ENCODE peak calls at places on chromosomes 13 and 19, in five cellular contexts. L is HCT116, F is breast epithelium, Z is spleen, U is stomach. R is an unnamed sample. For H3K27me3, the result is how much of the 10 kb centered on the place peaks cover.

GRCh38 chr19:18224525-18225354 is 1.5 kb downstream of the PDE4C start:
- DNase-seq in L (peak), F (peak), Z (peak), U (peak), R (peak)

GRCh38 chr13:95546919-95547318 is 5.6 kb upstream of the CLDN10 start:
- DNase-seq in L (no peak), F (no peak), Z (no peak), U (no peak), R (no peak)

GRCh38 chr13:101579291-101579802 is 126.9 kb downstream of the ITGBL1 start:
- DNase-seq in L (no peak), F (no peak), Z (no peak), U (no peak), R (no peak)

GRCh38 chr13:62246581-62246980 is 830.9 kb upstream of the PCDH20 start:
- DNase-seq in L (no peak), F (no peak), Z (no peak), U (no peak), R (no peak)

GRCh38 chr13:24254151-24254810 is 55.1 kb upstream of the C1QTNF9 start:
- DNase-seq in L (no peak), F (no peak), Z (no peak), U (no peak), R (no peak)

GRCh38 chr13:51249767-51250741 is 27.9 kb downstream of the FAM124A start:
- DNase-seq in L (peak), F (no peak), Z (no peak), U (no peak), R (no peak)

GRCh38 chr13:97257800-97258799 is 36.0 kb downstream of the MBNL2 start:
- DNase-seq in L (peak), F (no peak), Z (no peak), U (no peak), R (no peak)

GRCh38 chr19:17938092-17938845 is 5.5 kb downstream of the CCDC124 start:
- DNase-seq in L (peak), F (peak), Z (peak), U (peak), R (peak)

GRCh38 chr13:45783346-45784043 is 68.1 kb downstream of the SIAH3 start:
- DNase-seq in L (no peak), F (no peak), Z (no peak), U (no peak), R (no peak)

GRCh38 chr19:4414800-4415251 is 12.4 kb downstream of the CHAF1A start:
- DNase-seq in L (no peak), F (no peak), Z (no peak), U (no peak), R (no peak)

DNA sequence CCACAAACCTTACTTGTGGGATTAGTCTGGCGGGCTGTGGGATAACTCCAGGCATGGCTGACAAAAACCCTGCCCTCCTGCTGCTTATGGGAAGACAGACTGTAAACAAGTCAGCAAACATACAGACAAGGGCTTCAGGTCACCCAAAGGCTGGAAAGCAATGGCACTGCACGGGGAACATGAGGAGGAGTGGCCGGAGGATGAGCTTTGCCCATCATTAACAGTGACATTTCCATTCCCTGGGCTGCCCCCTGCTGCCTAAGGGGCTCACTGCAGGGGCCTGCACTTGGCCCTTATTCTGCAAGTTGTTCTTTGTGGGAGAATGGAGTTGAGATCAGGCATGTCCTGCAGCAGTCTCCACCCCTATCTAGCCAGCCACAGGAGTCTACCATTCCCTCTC is 91.3 kb downstream of the UQCRFS1 start:
- DNase-seq in L (no peak), F (no peak), Z (no peak), U (no peak), R (no peak)
- TF ChIP-seq CTCF in L (peak), F (no peak), Z (no peak), U (no peak), R (no peak)

DNA sequence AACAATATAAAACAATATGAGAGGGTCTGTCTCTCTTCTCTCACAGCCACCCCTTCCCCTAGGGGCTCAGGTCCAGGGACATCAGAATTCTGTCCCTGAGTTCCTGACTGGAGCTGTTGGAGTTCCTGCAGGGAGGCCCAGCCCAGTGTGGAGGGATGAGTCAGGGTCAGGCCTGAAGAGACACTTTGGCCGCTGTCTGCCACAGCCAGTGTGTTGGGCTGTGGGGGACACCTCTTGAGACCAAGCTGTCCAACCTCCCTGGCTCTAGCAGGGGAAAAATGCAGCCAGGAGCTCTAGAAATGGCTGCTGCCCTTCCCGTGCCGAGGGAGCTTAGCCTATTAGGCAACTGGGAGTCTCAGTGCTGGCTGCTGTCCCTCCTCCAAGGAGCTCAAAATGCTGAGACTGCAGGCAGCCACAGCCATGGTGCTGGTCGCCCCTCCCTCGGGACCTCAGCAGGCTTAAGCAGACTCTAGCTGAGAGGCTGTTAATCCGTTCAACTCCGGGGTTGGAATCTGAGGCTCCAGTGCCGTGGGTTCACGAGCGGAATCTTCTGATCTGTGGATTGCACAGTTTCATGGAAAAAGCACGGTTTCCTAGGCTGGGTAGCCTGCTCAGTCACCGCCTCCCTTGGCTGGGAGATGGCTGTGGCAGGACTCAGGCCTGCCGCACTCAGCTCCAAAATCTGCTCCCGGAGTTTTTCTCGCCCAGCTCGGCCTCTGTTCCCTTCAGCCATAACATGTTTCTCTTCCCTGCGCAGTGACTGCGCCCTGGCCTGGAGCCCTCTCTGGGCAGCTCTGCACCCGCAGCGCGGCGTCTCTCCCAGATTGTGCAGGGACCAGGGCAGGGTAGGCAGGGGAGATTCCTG is 3.8 kb upstream of the ZNF626 start:
- DNase-seq in L (no peak), F (no peak), Z (no peak), U (no peak), R (no peak)
- H3K27me3 ChIP-seq in L (under half), F (under half), Z (under half), U (under half), R (under half)

DNA sequence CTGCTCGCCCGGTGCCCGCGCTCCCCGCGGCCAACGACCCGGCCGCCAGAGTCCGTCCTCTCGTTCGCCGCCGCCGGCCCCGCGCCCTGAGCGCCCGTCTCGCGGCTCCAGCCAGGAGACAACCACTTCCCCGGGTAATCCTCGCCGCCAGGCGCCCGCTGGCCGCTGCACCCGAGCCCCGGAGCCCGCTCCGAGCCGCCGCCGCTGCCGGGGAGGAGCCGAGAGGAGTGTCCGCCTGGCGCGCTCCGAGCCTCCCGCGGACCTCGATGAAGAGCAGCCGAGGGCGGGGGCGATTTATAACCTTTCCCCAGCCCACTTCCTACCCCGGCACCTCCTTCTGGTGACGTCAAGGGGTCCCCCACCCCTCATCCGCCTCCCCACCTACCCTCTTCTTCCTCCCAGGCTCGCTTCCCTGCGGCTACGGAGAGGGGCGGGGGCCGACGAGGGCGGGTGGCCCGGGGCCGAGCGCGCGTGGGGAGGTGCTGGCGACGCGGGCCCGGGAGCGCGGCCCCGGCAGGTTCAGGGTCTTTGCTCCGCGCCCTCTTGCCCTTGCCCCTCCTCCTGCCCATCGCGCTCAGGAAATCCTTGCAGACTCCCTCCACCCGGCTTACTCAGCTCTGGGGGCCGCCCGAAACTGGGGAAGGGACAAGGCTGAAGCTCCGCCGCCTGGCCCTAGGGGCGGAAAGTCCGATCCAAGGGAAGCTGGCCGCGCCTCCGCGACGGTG is at the start of gene FLT1:
- DNase-seq in L (no peak), F (no peak), Z (peak), U (peak), R (no peak)
- TF ChIP-seq POLR2AphosphoS5 in L (no peak), F (no peak), Z (peak), U (no peak), R (no peak)

GRCh38 chr13:74678308-74678958 is 544.2 kb upstream of the KLF12 start:
- DNase-seq in L (no peak), F (no peak), Z (no peak), U (no peak), R (no peak)

GRCh38 chr13:74681891-74682290 is 547.7 kb upstream of the KLF12 start:
- DNase-seq in L (no peak), F (no peak), Z (no peak), U (no peak), R (no peak)

GRCh38 chr13:74687452-74688180 is 553.4 kb upstream of the KLF12 start:
- DNase-seq in L (no peak), F (no peak), Z (no peak), U (no peak), R (no peak)

DNA sequence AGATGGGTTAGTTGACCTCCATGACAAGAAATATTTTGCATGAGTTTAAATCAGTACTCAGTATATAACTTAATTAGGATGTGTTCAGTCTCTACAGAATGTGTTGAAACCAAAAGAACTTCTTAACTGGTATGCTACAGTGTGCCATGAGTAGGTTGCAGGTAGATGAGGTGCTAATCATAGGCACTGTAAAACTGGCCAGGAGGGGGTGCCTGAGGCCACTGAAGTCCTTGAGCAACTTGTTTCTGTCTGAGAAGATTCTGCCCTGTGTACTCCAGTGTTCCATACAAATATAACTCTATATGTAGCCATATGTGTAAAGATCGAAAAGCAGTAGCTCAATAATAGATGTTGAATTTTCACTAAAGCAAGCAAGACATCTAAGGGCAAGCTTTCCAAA is 549.2 kb upstream of the KLF12 start:
- DNase-seq in L (no peak), F (no peak), Z (no peak), U (no peak), R (peak)
- TF ChIP-seq CTCF in L (peak), F (no peak), Z (no peak), U (no peak), R (no peak)

GRCh38 chr13:111917901-111918300 is 149.0 kb upstream of the SOX1 start:
- DNase-seq in L (no peak), F (no peak), Z (peak), U (no peak), R (no peak)
- H3K27me3 ChIP-seq in L (under half), F (under half), Z (under half), U (under half), R (under half)